ENCODE peak calls at places on chromosomes 3 and 15, in five cellular contexts. One of them, this sample, is unnamed.

GRCh38 chr15:73584699-73585420 is 48.3 kb downstream of the NPTN start:
- DNase-seq in neural progenitor cell: no peak
- DNase-seq in cardiac fibroblast: no peak
- DNase-seq in MCF 10A: no peak
- DNase-seq in endothelial cell: no peak
- DNase-seq in this sample: no peak

GRCh38 chr3:158991146-158991705 is 189.4 kb downstream of the MFSD1 start:
- DNase-seq in neural progenitor cell: peak
- DNase-seq in cardiac fibroblast: no peak
- DNase-seq in MCF 10A: peak
- DNase-seq in endothelial cell: no peak
- DNase-seq in this sample: peak

GRCh38 chr3:123505820-123506219 is 56.9 kb upstream of the ADCY5 start:
- DNase-seq in neural progenitor cell: no peak
- DNase-seq in cardiac fibroblast: no peak
- DNase-seq in MCF 10A: no peak
- DNase-seq in endothelial cell: no peak
- DNase-seq in this sample: no peak

GRCh38 chr3:78221796-78222195 is 1181.9 kb downstream of the ROBO2 start:
- DNase-seq in neural progenitor cell: peak
- DNase-seq in cardiac fibroblast: no peak
- DNase-seq in MCF 10A: no peak
- DNase-seq in endothelial cell: no peak
- DNase-seq in this sample: no peak

GRCh38 chr15:92429378-92430066 is 35.8 kb downstream of the ST8SIA2 start:
- DNase-seq in neural progenitor cell: peak
- DNase-seq in cardiac fibroblast: peak
- DNase-seq in MCF 10A: peak
- DNase-seq in endothelial cell: no peak
- DNase-seq in this sample: no peak

GRCh38 chr3:48595526-48596121 is 495 bp upstream of the COL7A1 start:
- DNase-seq in neural progenitor cell: peak
- DNase-seq in cardiac fibroblast: peak
- DNase-seq in MCF 10A: peak
- DNase-seq in endothelial cell: no peak
- DNase-seq in this sample: peak

GRCh38 chr15:62344806-62345539 is 179.9 kb upstream of the C2CD4B start:
- DNase-seq in neural progenitor cell: peak
- DNase-seq in cardiac fibroblast: peak
- DNase-seq in MCF 10A: peak
- DNase-seq in endothelial cell: peak
- DNase-seq in this sample: peak

GRCh38 chr3:89252865-89253264 is 145.4 kb downstream of the EPHA3 start:
- DNase-seq in neural progenitor cell: no peak
- DNase-seq in cardiac fibroblast: no peak
- DNase-seq in MCF 10A: no peak
- DNase-seq in endothelial cell: no peak
- DNase-seq in this sample: no peak

GRCh38 chr3:55376753-55377347 is 110.3 kb downstream of the WNT5A start:
- DNase-seq in neural progenitor cell: no peak
- DNase-seq in cardiac fibroblast: no peak
- DNase-seq in MCF 10A: no peak
- DNase-seq in endothelial cell: no peak
- DNase-seq in this sample: no peak

GRCh38 chr3:4021162-4021561 is 221.9 kb downstream of the LRRN1 start:
- DNase-seq in neural progenitor cell: peak
- DNase-seq in cardiac fibroblast: no peak
- DNase-seq in MCF 10A: peak
- DNase-seq in endothelial cell: no peak
- DNase-seq in this sample: no peak

GRCh38 chr3:150911780-150912179 is 6.5 kb upstream of the MINDY4B start:
- DNase-seq in neural progenitor cell: no peak
- DNase-seq in cardiac fibroblast: no peak
- DNase-seq in MCF 10A: no peak
- DNase-seq in endothelial cell: no peak
- DNase-seq in this sample: no peak

GRCh38 chr3:72237679-72238320 is 452.9 kb upstream of the PROK2 start:
- DNase-seq in neural progenitor cell: no peak
- DNase-seq in cardiac fibroblast: peak
- DNase-seq in MCF 10A: no peak
- DNase-seq in endothelial cell: no peak
- DNase-seq in this sample: no peak

GRCh38 chr3:6799264-6799915 is 61.5 kb upstream of the GRM7 start:
- DNase-seq in neural progenitor cell: peak
- DNase-seq in cardiac fibroblast: peak
- DNase-seq in MCF 10A: peak
- DNase-seq in endothelial cell: peak
- DNase-seq in this sample: no peak

GRCh38 chr15:58224068-58224467 is 85.9 kb downstream of the AQP9 start:
- DNase-seq in neural progenitor cell: no peak
- DNase-seq in cardiac fibroblast: peak
- DNase-seq in MCF 10A: no peak
- DNase-seq in endothelial cell: no peak
- DNase-seq in this sample: no peak

GRCh38 chr3:13866406-13866965 is 13.4 kb downstream of the WNT7A start:
- DNase-seq in neural progenitor cell: no peak
- DNase-seq in cardiac fibroblast: no peak
- DNase-seq in MCF 10A: peak
- DNase-seq in endothelial cell: no peak
- DNase-seq in this sample: no peak

GRCh38 chr15:78210349-78210717 is 24.0 kb downstream of the ACSBG1 start:
- DNase-seq in neural progenitor cell: no peak
- DNase-seq in cardiac fibroblast: no peak
- DNase-seq in MCF 10A: no peak
- DNase-seq in endothelial cell: no peak
- DNase-seq in this sample: peak

GRCh38 chr3:24139463-24140412 is 194.7 kb downstream of the NR1D2 start:
- DNase-seq in neural progenitor cell: no peak
- DNase-seq in cardiac fibroblast: no peak
- DNase-seq in MCF 10A: no peak
- DNase-seq in endothelial cell: no peak
- DNase-seq in this sample: no peak

DNA sequence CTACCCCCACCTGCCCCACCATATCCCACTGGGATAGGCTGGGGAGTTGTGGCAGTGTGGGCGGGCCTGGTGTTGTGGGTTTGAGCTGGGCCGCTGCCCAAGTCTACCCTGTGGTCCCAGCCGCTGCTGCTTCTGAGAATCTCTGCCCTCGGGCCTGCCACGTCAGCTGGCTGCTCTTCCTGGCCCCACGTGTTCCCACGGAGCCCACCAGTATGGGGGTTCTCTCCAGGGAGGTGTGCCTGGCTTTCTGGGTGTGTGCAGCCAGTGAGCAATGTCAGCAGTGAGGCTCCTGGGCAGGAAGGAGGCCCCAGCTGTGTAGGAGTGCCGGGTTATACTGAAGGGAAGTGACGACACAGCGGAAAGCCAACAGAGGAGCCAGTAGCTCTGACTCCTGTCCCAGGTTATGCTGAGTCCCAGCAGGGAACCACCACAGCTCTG is 10.5 kb downstream of the GNAI2 start:
- DNase-seq in neural progenitor cell: peak
- DNase-seq in cardiac fibroblast: peak
- DNase-seq in MCF 10A: peak
- DNase-seq in endothelial cell: peak
- DNase-seq in this sample: peak
- TF ChIP-seq CTCF in neural progenitor cell: no peak
- TF ChIP-seq CTCF in cardiac fibroblast: no peak
- TF ChIP-seq CTCF in MCF 10A: no peak
- TF ChIP-seq CTCF in endothelial cell: no peak
- TF ChIP-seq CTCF in this sample: peak

GRCh38 chr3:156174229-156174847 is 54.0 kb downstream of the KCNAB1 start:
- DNase-seq in neural progenitor cell: peak
- DNase-seq in cardiac fibroblast: peak
- DNase-seq in MCF 10A: peak
- DNase-seq in endothelial cell: no peak
- DNase-seq in this sample: no peak
- TF ChIP-seq CTCF in neural progenitor cell: peak
- TF ChIP-seq CTCF in cardiac fibroblast: peak
- TF ChIP-seq CTCF in MCF 10A: peak
- TF ChIP-seq CTCF in endothelial cell: no peak
- TF ChIP-seq CTCF in this sample: peak

GRCh38 chr3:119322523-119323400 is 28.6 kb downstream of the ARHGAP31 start:
- DNase-seq in neural progenitor cell: peak
- DNase-seq in cardiac fibroblast: peak
- DNase-seq in MCF 10A: peak
- DNase-seq in endothelial cell: peak
- DNase-seq in this sample: peak
- TF ChIP-seq CTCF in neural progenitor cell: peak
- TF ChIP-seq CTCF in cardiac fibroblast: no peak
- TF ChIP-seq CTCF in MCF 10A: no peak
- TF ChIP-seq CTCF in endothelial cell: no peak
- TF ChIP-seq CTCF in this sample: peak

DNA sequence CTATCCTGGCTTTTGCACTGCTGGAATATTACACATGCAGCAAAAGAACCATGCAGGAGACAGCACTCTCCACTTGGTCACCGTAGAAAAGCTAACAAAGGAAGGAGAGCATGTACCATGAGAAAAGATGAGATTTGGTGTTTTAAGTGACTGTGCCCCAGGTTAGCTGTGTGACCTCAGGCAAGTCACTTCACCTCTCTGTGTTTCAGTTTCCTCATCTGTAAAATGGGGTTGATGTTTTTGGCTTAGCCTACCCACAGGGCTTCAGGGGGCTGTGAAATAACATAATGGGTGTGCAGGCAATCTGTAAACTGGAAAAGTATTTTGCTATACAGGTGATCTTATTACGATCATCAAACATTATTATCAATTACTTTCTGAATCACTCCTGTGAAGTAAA is 69.3 kb upstream of the SLC6A11 start:
- DNase-seq in neural progenitor cell: no peak
- DNase-seq in cardiac fibroblast: no peak
- DNase-seq in MCF 10A: no peak
- DNase-seq in endothelial cell: no peak
- DNase-seq in this sample: no peak
- TF ChIP-seq CTCF in neural progenitor cell: no peak
- TF ChIP-seq CTCF in cardiac fibroblast: no peak
- TF ChIP-seq CTCF in MCF 10A: no peak
- TF ChIP-seq CTCF in endothelial cell: no peak
- TF ChIP-seq CTCF in this sample: no peak

GRCh38 chr3:120642368-120642948 is 39.6 kb downstream of the HGD start:
- DNase-seq in neural progenitor cell: no peak
- DNase-seq in cardiac fibroblast: peak
- DNase-seq in MCF 10A: no peak
- DNase-seq in endothelial cell: no peak
- DNase-seq in this sample: no peak
- TF ChIP-seq CTCF in neural progenitor cell: no peak
- TF ChIP-seq CTCF in cardiac fibroblast: peak
- TF ChIP-seq CTCF in MCF 10A: no peak
- TF ChIP-seq CTCF in endothelial cell: no peak
- TF ChIP-seq CTCF in this sample: no peak

GRCh38 chr3:135178566-135178965 is 383.5 kb downstream of the EPHB1 start:
- DNase-seq in neural progenitor cell: no peak
- DNase-seq in cardiac fibroblast: no peak
- DNase-seq in MCF 10A: no peak
- DNase-seq in endothelial cell: no peak
- DNase-seq in this sample: no peak
- TF ChIP-seq CTCF in neural progenitor cell: no peak
- TF ChIP-seq CTCF in cardiac fibroblast: no peak
- TF ChIP-seq CTCF in MCF 10A: no peak
- TF ChIP-seq CTCF in endothelial cell: no peak
- TF ChIP-seq CTCF in this sample: no peak